ENCODE peak calls at places on chromosomes 7 and 10, in eight cellular contexts. X is lower lobe of right lung; E is prostate gland; I is hepatocyte; H is pancreas; M is Panc1; J is CD4-positive, alpha-beta T cell; R is ovary. B is an unnamed sample.
A peak's percentile ranks its signal among the peaks of the same experiment; 100 is the strongest.

GRCh38 chr7:477626-478220 is 41.9 kb downstream of the PDGFA start:
- DNase-seq in I (no peak), E (no peak), H (no peak), R (peak; percentile 22), X (no peak), M (no peak), J (no peak), B (peak; percentile 51)

GRCh38 chr10:12906051-12906541 is 95.4 kb downstream of the CCDC3 start:
- DNase-seq in I (no peak), X (no peak), R (no peak), J (no peak), E (peak; percentile 74), M (no peak), H (no peak), B (no peak)

GRCh38 chr10:130554701-130555410 is 418.7 kb downstream of the GLRX3 start:
- DNase-seq in J (no peak), H (no peak), M (no peak), R (no peak), E (no peak), I (no peak), X (no peak), B (no peak)

GRCh38 chr10:73848821-73849489 is 25.4 kb downstream of the CAMK2G start:
- DNase-seq in X (peak; percentile 88), M (peak; percentile 62), R (peak; percentile 89), E (peak; percentile 72), J (peak; percentile 87), I (peak; percentile 89), H (peak; percentile 84), B (peak; percentile 94)

GRCh38 chr7:29538322-29538874 is 25.2 kb upstream of the PRR15 start:
- DNase-seq in I (peak; percentile 21), X (no peak), H (no peak), R (no peak), M (no peak), J (no peak), E (no peak), B (no peak)

GRCh38 chr7:141452911-141453310 is 98.3 kb upstream of the AGK start:
- DNase-seq in I (no peak), H (no peak), J (no peak), X (no peak), R (no peak), M (no peak), E (no peak), B (no peak)

GRCh38 chr10:91022390-91022789 is 101.5 kb upstream of the ANKRD1 start:
- DNase-seq in J (no peak), M (no peak), I (no peak), R (no peak), E (no peak), H (no peak), X (no peak), B (no peak)

GRCh38 chr7:50584793-50585399 is 19.7 kb upstream of the DDC start:
- DNase-seq in M (no peak), H (peak; percentile 71), R (no peak), J (no peak), I (no peak), E (peak; percentile 65), X (no peak), B (no peak)

GRCh38 chr10:49056356-49056755 is 59.0 kb downstream of the VSTM4 start:
- DNase-seq in I (no peak), M (no peak), H (no peak), X (no peak), J (no peak), E (no peak), R (no peak), B (no peak)

GRCh38 chr7:84191842-84192241 is 2.7 kb downstream of the SEMA3A start:
- DNase-seq in M (no peak), J (no peak), X (no peak), H (no peak), I (no peak), R (no peak), E (no peak), B (no peak)

GRCh38 chr7:132558815-132559214 is 17.5 kb downstream of the PLXNA4 start:
- DNase-seq in E (no peak), R (no peak), X (no peak), M (no peak), H (no peak), J (no peak), I (no peak), B (peak; percentile 41)
- H3K27me3 ChIP-seq in E (no peaks in the 10 kb centered on the region), R (no peaks in the 10 kb centered on the region), X (no peaks in the 10 kb centered on the region), M (peaks cover 3% of the 10 kb centered on the region), H (no peaks in the 10 kb centered on the region), J (no peaks in the 10 kb centered on the region), I (peaks cover 16% of the 10 kb centered on the region), B (peaks cover 8% of the 10 kb centered on the region)

GRCh38 chr10:27745380-27745718 is 270 bp downstream of the MKX start:
- DNase-seq in I (no peak), J (no peak), R (no peak), H (peak; percentile 13), M (no peak), E (no peak), X (no peak), B (peak; percentile 80)

GRCh38 chr10:27742926-27743735 is 2.5 kb downstream of the MKX start:
- DNase-seq in M (no peak), I (peak; percentile 46), E (no peak), J (no peak), R (peak; percentile 76), H (peak; percentile 46), X (peak; percentile 49), B (peak; percentile 70)

GRCh38 chr10:27743736-27744477 is 1.7 kb downstream of the MKX start:
- DNase-seq in R (no peak), M (no peak), I (peak; percentile 33), H (no peak), J (no peak), E (no peak), X (no peak), B (no peak)

GRCh38 chr10:27745719-27746363 is at the start of gene MKX:
- DNase-seq in R (peak; percentile 90), H (peak; percentile 54), I (peak; percentile 69), E (peak; percentile 28), M (no peak), J (no peak), X (peak; percentile 66), B (peak; percentile 82)

DNA sequence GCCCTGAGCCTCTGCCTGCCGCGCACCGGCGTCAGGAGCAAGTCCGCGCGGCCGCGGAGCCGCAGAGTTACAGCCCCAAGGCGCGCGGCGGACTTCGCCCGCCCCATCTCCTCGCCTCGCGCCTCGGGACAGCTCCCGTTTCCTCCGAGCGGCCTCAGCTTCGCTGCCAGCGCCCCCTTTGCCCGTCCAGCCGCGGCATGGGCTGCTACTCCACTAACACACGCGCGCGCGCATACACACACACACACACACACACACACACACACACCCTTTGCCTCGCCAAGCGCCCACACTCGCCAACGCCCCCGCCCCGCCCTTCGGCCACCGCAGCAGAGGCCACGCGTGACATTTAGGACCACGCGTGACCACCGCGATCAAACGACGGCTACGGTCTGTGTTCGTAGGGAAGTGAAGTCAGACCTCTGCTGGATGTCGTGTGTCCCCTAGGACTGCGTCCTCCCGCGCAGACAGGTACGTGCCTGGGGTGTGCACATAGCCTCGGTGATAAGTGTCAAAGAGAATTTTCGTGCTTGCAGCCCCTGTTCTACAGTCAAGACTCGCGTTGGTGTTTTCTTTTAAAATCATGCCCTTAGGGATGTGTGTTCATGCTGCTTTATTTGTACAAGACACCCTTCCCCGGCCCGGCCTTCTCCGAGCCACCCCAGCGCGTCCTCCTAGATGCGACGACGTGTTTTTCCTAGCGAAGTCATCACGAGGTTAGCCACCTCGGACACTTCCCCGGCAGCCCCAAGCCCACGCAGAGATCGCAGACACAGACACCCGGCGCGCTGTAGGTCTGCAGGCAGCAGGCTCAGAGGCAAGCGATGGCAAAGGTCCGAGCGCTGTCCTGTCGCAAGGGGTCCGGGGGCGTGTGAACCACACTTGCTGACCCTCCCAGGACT is 890 bp downstream of the MKX start:
- DNase-seq in H (peak; percentile 21), R (peak; percentile 80), M (no peak), J (no peak), I (peak; percentile 72), E (peak; percentile 6), X (peak; percentile 48), B (peak; percentile 72)
- H3K27me3 ChIP-seq in H (peaks cover 19% of the 10 kb centered on the region), R (no peaks in the 10 kb centered on the region), M (peaks cover 14% of the 10 kb centered on the region), J (peaks cover 88% of the 10 kb centered on the region), I (peaks cover 95% of the 10 kb centered on the region), E (peaks cover 5% of the 10 kb centered on the region), X (peaks cover 96% of the 10 kb centered on the region), B (peaks cover 95% of the 10 kb centered on the region)

DNA sequence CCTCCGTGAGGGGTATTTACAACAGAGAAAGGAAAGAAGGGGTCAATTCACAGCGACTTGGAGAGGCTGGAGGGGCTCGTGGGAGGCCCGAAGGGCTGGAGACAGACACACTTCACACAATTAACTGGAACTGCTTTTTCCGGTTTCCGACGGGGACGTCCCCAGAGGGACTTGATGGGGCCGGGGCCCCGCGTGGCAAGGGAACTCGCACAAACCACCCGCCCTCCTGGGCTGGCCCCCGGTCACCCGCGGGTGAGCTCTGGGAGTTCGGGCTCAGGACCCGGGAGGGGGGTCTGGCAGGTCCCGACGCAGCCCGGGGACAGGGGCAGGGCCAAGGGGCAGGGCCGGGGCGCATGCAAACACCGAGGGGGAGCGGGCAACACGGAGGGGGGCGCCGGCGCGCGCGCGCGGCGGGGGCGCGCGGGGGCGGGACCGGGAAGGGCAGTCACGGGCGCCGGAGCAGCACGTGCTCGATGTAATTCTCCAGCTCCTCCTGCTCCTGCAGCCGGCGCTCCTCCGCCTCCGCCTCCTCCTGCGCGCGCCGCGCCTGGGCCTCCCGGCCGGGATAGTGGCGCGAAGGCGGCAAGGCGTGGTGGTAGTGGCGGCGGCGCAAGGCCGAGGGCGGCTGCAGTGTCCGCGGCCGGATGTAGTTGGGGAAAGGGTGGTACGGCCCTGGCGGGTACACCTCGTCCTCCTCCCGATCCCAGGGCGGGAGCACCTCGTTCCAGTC is 2.7 kb downstream of the VGF start:
- DNase-seq in R (peak; percentile 67), X (peak; percentile 61), J (no peak), M (no peak), E (no peak), H (no peak), I (peak; percentile 82), B (peak; percentile 92)
- H3K27me3 ChIP-seq in R (peaks cover 2% of the 10 kb centered on the region), X (peaks cover 57% of the 10 kb centered on the region), J (peaks cover 57% of the 10 kb centered on the region), M (no peaks in the 10 kb centered on the region), E (peaks cover 20% of the 10 kb centered on the region), H (peaks cover 16% of the 10 kb centered on the region), I (peaks cover 48% of the 10 kb centered on the region), B (peaks cover 25% of the 10 kb centered on the region)

GRCh38 chr10:78578929-78579328 is 489.8 kb upstream of the ZMIZ1 start:
- DNase-seq in E (no peak), X (peak; percentile 62), H (no peak), J (no peak), M (no peak), R (no peak), I (no peak), B (no peak)
- H3K27me3 ChIP-seq in E (no peaks in the 10 kb centered on the region), X (no peaks in the 10 kb centered on the region), H (no peaks in the 10 kb centered on the region), J (no peaks in the 10 kb centered on the region), M (peaks cover 8% of the 10 kb centered on the region), R (no peaks in the 10 kb centered on the region), I (no peaks in the 10 kb centered on the region), B (no peaks in the 10 kb centered on the region)

DNA sequence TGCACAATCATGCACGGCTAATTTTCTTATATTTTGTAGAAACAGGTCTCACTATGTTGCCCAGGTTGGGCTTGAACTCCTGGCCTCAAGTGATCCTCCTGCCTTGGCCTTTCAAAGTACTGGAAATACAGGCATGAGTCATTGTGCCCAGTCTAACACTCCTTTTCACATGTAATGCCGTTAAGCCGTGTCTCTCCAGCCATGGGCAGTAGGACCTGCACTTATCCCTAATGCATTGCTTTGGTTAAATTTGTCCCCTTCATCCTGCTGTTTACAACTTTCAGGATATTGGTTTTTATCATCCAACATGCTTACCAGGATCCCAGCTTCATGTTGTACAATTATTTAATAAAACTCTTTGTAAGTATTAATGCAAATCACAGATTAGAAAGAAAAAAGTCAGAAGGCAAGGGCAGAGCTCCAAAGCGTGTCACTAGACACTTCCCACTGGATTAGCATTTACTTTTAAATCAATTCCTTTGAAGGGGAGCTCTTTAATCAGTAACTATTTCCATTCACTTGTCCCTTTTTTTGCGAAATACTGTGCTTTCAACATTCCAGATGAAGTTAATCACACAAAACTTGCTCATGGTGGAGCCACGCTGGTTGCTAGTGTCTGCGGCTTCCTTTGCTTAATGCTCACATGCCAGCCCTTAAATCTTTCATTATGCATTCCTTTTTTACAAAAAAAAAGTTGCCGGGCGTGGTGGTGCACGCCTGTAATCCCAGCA is 256.0 kb upstream of the AUTS2 start:
- DNase-seq in E (no peak), R (no peak), J (no peak), H (no peak), I (no peak), X (no peak), M (no peak), B (no peak)
- H3K27me3 ChIP-seq in E (no peaks in the 10 kb centered on the region), R (no peaks in the 10 kb centered on the region), J (no peaks in the 10 kb centered on the region), H (no peaks in the 10 kb centered on the region), I (no peaks in the 10 kb centered on the region), X (no peaks in the 10 kb centered on the region), M (no peaks in the 10 kb centered on the region), B (no peaks in the 10 kb centered on the region)

B was measured in H7.